ENCODE peak calls at places on chromosomes 4 and X, in ten cellular contexts. One of them, this sample, is unnamed.
A peak's percentile ranks its signal among the peaks of the same experiment; 100 is the strongest.

GRCh38 chrX:107684956-107685385 is 56.7 kb downstream of the PRPS1 start:
- DNase-seq in anterior cingulate cortex: no peak
- DNase-seq in NCI-H460: no peak
- DNase-seq in T-helper 17 cell: no peak
- DNase-seq in H9: peak; percentile 78
- DNase-seq in GM18507: no peak
- DNase-seq in CD8-positive, alpha-beta T cell: no peak
- DNase-seq in omental fat pad: no peak
- DNase-seq in astrocyte of the spinal cord: peak; percentile 62
- DNase-seq in ovary: peak; percentile 65
- DNase-seq in this sample: no peak

GRCh38 chrX:19904778-19905367 is 17.5 kb upstream of the SH3KBP1 start:
- DNase-seq in anterior cingulate cortex: no peak
- DNase-seq in NCI-H460: peak; percentile 35
- DNase-seq in T-helper 17 cell: no peak
- DNase-seq in H9: no peak
- DNase-seq in GM18507: no peak
- DNase-seq in CD8-positive, alpha-beta T cell: no peak
- DNase-seq in omental fat pad: no peak
- DNase-seq in astrocyte of the spinal cord: peak; percentile 53
- DNase-seq in ovary: no peak
- DNase-seq in this sample: peak; percentile 25

GRCh38 chr4:5999830-6000365 is 18.3 kb downstream of the C4orf50 start:
- DNase-seq in anterior cingulate cortex: no peak
- DNase-seq in NCI-H460: no peak
- DNase-seq in T-helper 17 cell: no peak
- DNase-seq in H9: no peak
- DNase-seq in GM18507: no peak
- DNase-seq in CD8-positive, alpha-beta T cell: no peak
- DNase-seq in omental fat pad: no peak
- DNase-seq in astrocyte of the spinal cord: no peak
- DNase-seq in ovary: no peak
- DNase-seq in this sample: no peak

GRCh38 chrX:45807572-45808425 is 607.1 kb upstream of the DIPK2B start:
- DNase-seq in anterior cingulate cortex: no peak
- DNase-seq in NCI-H460: no peak
- DNase-seq in T-helper 17 cell: no peak
- DNase-seq in H9: no peak
- DNase-seq in GM18507: no peak
- DNase-seq in CD8-positive, alpha-beta T cell: no peak
- DNase-seq in omental fat pad: no peak
- DNase-seq in astrocyte of the spinal cord: peak; percentile 67
- DNase-seq in ovary: no peak
- DNase-seq in this sample: no peak

GRCh38 chr4:129094347-129094746 is 1.0 kb upstream of the SCLT1 start:
- DNase-seq in anterior cingulate cortex: no peak
- DNase-seq in NCI-H460: no peak
- DNase-seq in T-helper 17 cell: no peak
- DNase-seq in H9: no peak
- DNase-seq in GM18507: no peak
- DNase-seq in CD8-positive, alpha-beta T cell: no peak
- DNase-seq in omental fat pad: no peak
- DNase-seq in astrocyte of the spinal cord: peak; percentile 7
- DNase-seq in ovary: no peak
- DNase-seq in this sample: no peak

GRCh38 chrX:102720237-102721168 is at the start of gene GPRASP3:
- DNase-seq in anterior cingulate cortex: peak; percentile 17
- DNase-seq in NCI-H460: peak; percentile 74
- DNase-seq in T-helper 17 cell: peak; percentile 43
- DNase-seq in H9: no peak
- DNase-seq in GM18507: peak; percentile 28
- DNase-seq in CD8-positive, alpha-beta T cell: peak; percentile 75
- DNase-seq in omental fat pad: peak; percentile 62
- DNase-seq in astrocyte of the spinal cord: peak; percentile 77
- DNase-seq in ovary: peak; percentile 45
- DNase-seq in this sample: peak; percentile 37

GRCh38 chrX:100642296-100642695 is 1.7 kb upstream of the SRPX2 start:
- DNase-seq in anterior cingulate cortex: no peak
- DNase-seq in NCI-H460: no peak
- DNase-seq in T-helper 17 cell: no peak
- DNase-seq in H9: no peak
- DNase-seq in GM18507: no peak
- DNase-seq in CD8-positive, alpha-beta T cell: no peak
- DNase-seq in omental fat pad: no peak
- DNase-seq in astrocyte of the spinal cord: no peak
- DNase-seq in ovary: no peak
- DNase-seq in this sample: no peak

GRCh38 chr4:154526151-154526550 is 24.0 kb downstream of the PLRG1 start:
- DNase-seq in anterior cingulate cortex: no peak
- DNase-seq in NCI-H460: no peak
- DNase-seq in T-helper 17 cell: no peak
- DNase-seq in H9: no peak
- DNase-seq in GM18507: no peak
- DNase-seq in CD8-positive, alpha-beta T cell: no peak
- DNase-seq in omental fat pad: no peak
- DNase-seq in astrocyte of the spinal cord: no peak
- DNase-seq in ovary: no peak
- DNase-seq in this sample: no peak

GRCh38 chr4:118974758-118975157 is 86.1 kb downstream of the SYNPO2 start:
- DNase-seq in anterior cingulate cortex: no peak
- DNase-seq in NCI-H460: no peak
- DNase-seq in T-helper 17 cell: no peak
- DNase-seq in H9: no peak
- DNase-seq in GM18507: no peak
- DNase-seq in CD8-positive, alpha-beta T cell: no peak
- DNase-seq in omental fat pad: no peak
- DNase-seq in astrocyte of the spinal cord: peak; percentile 29
- DNase-seq in ovary: no peak
- DNase-seq in this sample: no peak

This sample was measured in GM12891.